ENCODE peak calls at places on chromosomes 5 and 9, in six cellular contexts. K is Right ventricle myocardium inferior; J is iPS DF 6.9; F is fibroblast of mammary gland; I is activated naive CD8-positive, alpha-beta T cell treated with anti-CD3 and anti-CD28 coated beads for 36 hours; W is NCI-H2029 treated with DMSO at 0.1 percent for 48 hours. G is an unnamed sample.

GRCh38 chr5:180343110-180343845 is 9.9 kb downstream of the GFPT2 start:
- DNase-seq in K (peak), J (no peak), F (peak), I (no peak), W (no peak), G (no peak)

GRCh38 chr5:146510528-146510927 is 5.5 kb downstream of the GPR151 start:
- DNase-seq in K (no peak), J (no peak), F (peak), I (no peak), W (no peak), G (no peak)

GRCh38 chr5:36045895-36046294 is 20.8 kb downstream of the UGT3A2 start:
- DNase-seq in K (no peak), J (no peak), F (no peak), I (no peak), W (no peak), G (no peak)

GRCh38 chr5:68542207-68542606 is 326.7 kb downstream of the PIK3R1 start:
- DNase-seq in K (no peak), J (no peak), F (no peak), I (no peak), W (no peak), G (no peak)

GRCh38 chr5:4862500-4862899 is 277.6 kb upstream of the ADAMTS16 start:
- DNase-seq in K (no peak), J (no peak), F (peak), I (no peak), W (peak), G (no peak)

GRCh38 chr5:132410451-132411381 is 41.2 kb downstream of the SLC22A5 start:
- DNase-seq in K (peak), J (no peak), F (peak), I (peak), W (peak), G (peak)

GRCh38 chr9:131827821-131828369 is 88.0 kb upstream of the RAPGEF1 start:
- DNase-seq in K (no peak), J (no peak), F (no peak), I (no peak), W (no peak), G (no peak)

GRCh38 chr9:98775831-98776441 is 20.4 kb downstream of the ANKS6 start:
- DNase-seq in K (no peak), J (no peak), F (peak), I (peak), W (peak), G (no peak)

GRCh38 chr5:6545770-6546690 is 86.8 kb downstream of the NSUN2 start:
- DNase-seq in K (no peak), J (no peak), F (no peak), I (no peak), W (peak), G (no peak)

GRCh38 chr9:129225815-129226214 is 47.8 kb upstream of the IER5L start:
- DNase-seq in K (peak), J (no peak), F (peak), I (peak), W (no peak), G (peak)

GRCh38 chr5:140295414-140295813 is 7.5 kb downstream of the PFDN1 start:
- DNase-seq in K (no peak), J (no peak), F (peak), I (no peak), W (peak), G (no peak)

GRCh38 chr5:868599-869135 is 17.9 kb upstream of the ZDHHC11 start:
- DNase-seq in K (no peak), J (no peak), F (no peak), I (no peak), W (no peak), G (no peak)

GRCh38 chr5:136836093-136836492 is 470.7 kb upstream of the TRPC7 start:
- DNase-seq in K (no peak), J (no peak), F (no peak), I (no peak), W (no peak), G (no peak)

GRCh38 chr9:130682490-130683121 is 11.0 kb upstream of the EXOSC2 start:
- DNase-seq in K (peak), J (no peak), F (peak), I (no peak), W (peak), G (peak)

GRCh38 chr5:91443028-91443427 is 59.9 kb upstream of the ARRDC3 start:
- DNase-seq in K (no peak), J (no peak), F (peak), I (no peak), W (no peak), G (no peak)

GRCh38 chr9:3708751-3709150 is 182.9 kb upstream of the RFX3 start:
- DNase-seq in K (no peak), J (no peak), F (peak), I (no peak), W (peak), G (no peak)

GRCh38 chr5:68243681-68244080 is 28.1 kb downstream of the PIK3R1 start:
- DNase-seq in K (no peak), J (no peak), F (no peak), I (no peak), W (peak), G (no peak)

GRCh38 chr9:86242012-86242411 is 17.4 kb downstream of the C9orf153 start:
- DNase-seq in K (no peak), J (peak), F (no peak), I (no peak), W (no peak), G (no peak)

GRCh38 chr5:98705841-98706240 is 67.6 kb upstream of the RGMB start:
- DNase-seq in K (no peak), J (no peak), F (peak), I (no peak), W (no peak), G (no peak)

GRCh38 chr5:142544946-142545652 is 140.8 kb downstream of the FGF1 start:
- DNase-seq in K (no peak), J (no peak), F (peak), I (no peak), W (no peak), G (no peak)

GRCh38 chr5:52725065-52725746 is 62.5 kb upstream of the ITGA1 start:
- DNase-seq in K (no peak), J (no peak), F (no peak), I (no peak), W (peak), G (peak)

GRCh38 chr5:88884435-88884877 is 1.5 kb upstream of the MEF2C start:
- DNase-seq in K (no peak), J (no peak), F (peak), I (no peak), W (no peak), G (no peak)

GRCh38 chr5:138760448-138761110 is 7.4 kb downstream of the CTNNA1 start:
- DNase-seq in K (no peak), J (no peak), F (no peak), I (no peak), W (no peak), G (no peak)

GRCh38 chr5:149993471-149993870 is 7.0 kb downstream of the TIGD6 start:
- DNase-seq in K (no peak), J (no peak), F (no peak), I (no peak), W (no peak), G (no peak)

GRCh38 chr9:111661802-111662491 is 542 bp downstream of the GNG10 start:
- DNase-seq in K (peak), J (no peak), F (peak), I (peak), W (no peak), G (no peak)

GRCh38 chr5:1537166-1538154 is 13.7 kb upstream of the LPCAT1 start:
- DNase-seq in K (no peak), J (no peak), F (no peak), I (no peak), W (no peak), G (no peak)

GRCh38 chr5:135835766-135836165 is 1.3 kb downstream of the SLC25A48 start:
- DNase-seq in K (no peak), J (no peak), F (no peak), I (no peak), W (no peak), G (no peak)

GRCh38 chr9:91966503-91966902 is 16.5 kb upstream of the ROR2 start:
- DNase-seq in K (no peak), J (no peak), F (peak), I (no peak), W (no peak), G (no peak)

GRCh38 chr9:126781717-126782388 is 23.0 kb upstream of the ZBTB43 start:
- DNase-seq in K (peak), J (peak), F (peak), I (peak), W (peak), G (peak)

GRCh38 chr9:88219601-88220000 is 81.3 kb upstream of the SPATA31C2 start:
- DNase-seq in K (no peak), J (no peak), F (peak), I (no peak), W (no peak), G (no peak)

GRCh38 chr5:77167695-77168111 is 42.8 kb upstream of the PDE8B start:
- DNase-seq in K (no peak), J (no peak), F (peak), I (no peak), W (peak), G (no peak)

GRCh38 chr5:53438486-53439472 is 41.6 kb upstream of the FST start:
- DNase-seq in K (no peak), J (no peak), F (peak), I (no peak), W (no peak), G (no peak)